ENCODE peak calls at places on chromosomes 3 and 15, in eight cellular contexts. O is lower lobe of right lung, V is cardiac fibroblast, J is astrocyte, D is GM23248, R is adrenal gland, M is AG04450, Z is iPS DF 6.9. N is an unnamed sample.

GRCh38 chr3:63990733-63991132 is 32.6 kb downstream of the PSMD6 start:
- DNase-seq in J (no peak), D (no peak), Z (no peak), O (no peak), M (no peak), R (no peak), V (no peak), N (no peak)

GRCh38 chr15:82045179-82045891 is 483 bp downstream of the MEX3B start:
- DNase-seq in M (no peak), Z (no peak), R (peak; percentile 38), O (peak; percentile 67), V (peak; percentile 52), J (peak; percentile 32), D (peak; percentile 80), N (peak; percentile 9)

GRCh38 chr3:158434412-158435038 is 136.5 kb upstream of the MLF1 start:
- DNase-seq in O (no peak), D (peak; percentile 78), M (peak; percentile 21), J (peak; percentile 32), Z (peak; percentile 43), V (peak; percentile 81), R (peak; percentile 81), N (peak; percentile 47)

GRCh38 chr3:153970735-153971347 is 150.3 kb upstream of the ARHGEF26 start:
- DNase-seq in R (no peak), V (peak; percentile 59), Z (no peak), D (peak; percentile 31), O (no peak), J (peak; percentile 14), M (no peak), N (no peak)

GRCh38 chr15:58546635-58547627 is 115.1 kb downstream of the LIPC start:
- DNase-seq in D (peak; percentile 98), J (peak; percentile 98), V (peak; percentile 83), M (peak; percentile 62), O (no peak), Z (no peak), R (peak; percentile 93), N (no peak)

GRCh38 chr15:89680282-89680873 is 1.2 kb upstream of the PLIN1 start:
- DNase-seq in J (peak; percentile 64), M (no peak), R (peak; percentile 89), D (peak; percentile 85), O (no peak), Z (no peak), V (peak; percentile 97), N (peak; percentile 37)

GRCh38 chr15:76336254-76337046 is at the start of gene ISL2:
- DNase-seq in D (peak; percentile 90), V (peak; percentile 56), J (no peak), M (peak; percentile 92), Z (no peak), R (no peak), O (peak; percentile 84), N (no peak)

GRCh38 chr15:84604804-84605203 is 4.0 kb downstream of the ZSCAN2 start:
- DNase-seq in O (no peak), J (peak; percentile 30), R (no peak), Z (no peak), M (no peak), V (no peak), D (no peak), N (no peak)

GRCh38 chr3:25354071-25354470 is 74.0 kb upstream of the RARB start:
- DNase-seq in V (no peak), D (no peak), J (peak; percentile 56), R (no peak), O (no peak), Z (no peak), M (no peak), N (no peak)

GRCh38 chr3:101185341-101185740 is 135.0 kb downstream of the IMPG2 start:
- DNase-seq in O (no peak), D (no peak), Z (no peak), M (no peak), J (no peak), R (no peak), V (no peak), N (no peak)

GRCh38 chr3:98702166-98702565 is 61.0 kb upstream of the ST3GAL6 start:
- DNase-seq in O (no peak), J (no peak), D (peak; percentile 7), M (no peak), R (no peak), Z (no peak), V (no peak), N (no peak)

GRCh38 chr15:84915011-84915958 is 30.8 kb downstream of the SLC28A1 start:
- DNase-seq in O (peak; percentile 60), M (no peak), D (peak; percentile 95), V (peak; percentile 72), Z (no peak), R (peak; percentile 89), J (peak; percentile 96), N (peak; percentile 65)

GRCh38 chr15:71129660-71130059 is 14.4 kb downstream of the THSD4 start:
- DNase-seq in J (no peak), Z (no peak), M (no peak), O (no peak), V (no peak), D (no peak), R (no peak), N (no peak)

GRCh38 chr3:70728311-70728710 is 415.9 kb upstream of the MDFIC2 start:
- DNase-seq in J (peak; percentile 66), M (no peak), V (no peak), D (peak; percentile 38), Z (no peak), R (no peak), O (no peak), N (no peak)

GRCh38 chr3:37812497-37812896 is 49.2 kb upstream of the CTDSPL start:
- DNase-seq in J (no peak), Z (no peak), V (peak; percentile 58), O (no peak), M (no peak), R (no peak), D (no peak), N (peak; percentile 34)

GRCh38 chr3:45881031-45882022 is 5.0 kb upstream of the CCR9 start:
- DNase-seq in D (peak; percentile 70), V (peak; percentile 14), R (no peak), O (no peak), J (peak; percentile 51), M (no peak), Z (no peak), N (no peak)

DNA sequence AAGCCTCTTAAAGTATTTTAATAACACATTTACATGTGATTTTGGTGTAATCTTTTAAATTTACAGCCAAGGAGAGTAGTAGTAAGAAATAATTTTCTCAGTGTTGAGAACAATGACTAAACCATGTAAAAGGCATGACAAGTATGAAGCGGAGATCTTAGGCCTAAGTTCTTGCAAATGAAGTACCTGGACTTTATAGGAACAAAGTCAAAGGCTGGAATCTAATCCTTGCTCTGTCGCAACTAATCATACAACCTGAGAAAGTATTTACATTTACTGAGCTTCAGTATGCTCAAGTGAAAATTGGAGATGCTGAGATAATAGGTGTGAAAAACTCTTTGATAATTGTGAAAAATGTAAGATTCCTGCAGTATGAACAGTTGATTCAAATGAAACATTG is 86.4 kb upstream of the VGLL3 start:
- DNase-seq in Z (no peak), J (no peak), O (no peak), D (no peak), V (no peak), R (no peak), M (no peak), N (no peak)
- H3K4me3 ChIP-seq in Z (no peak overlapping the region), J (no peak overlapping the region), O (no peak overlapping the region), D (no peak overlapping the region), V (no peak overlapping the region), R (no peak overlapping the region), M (no peak overlapping the region), N (no peak overlapping the region)

DNA sequence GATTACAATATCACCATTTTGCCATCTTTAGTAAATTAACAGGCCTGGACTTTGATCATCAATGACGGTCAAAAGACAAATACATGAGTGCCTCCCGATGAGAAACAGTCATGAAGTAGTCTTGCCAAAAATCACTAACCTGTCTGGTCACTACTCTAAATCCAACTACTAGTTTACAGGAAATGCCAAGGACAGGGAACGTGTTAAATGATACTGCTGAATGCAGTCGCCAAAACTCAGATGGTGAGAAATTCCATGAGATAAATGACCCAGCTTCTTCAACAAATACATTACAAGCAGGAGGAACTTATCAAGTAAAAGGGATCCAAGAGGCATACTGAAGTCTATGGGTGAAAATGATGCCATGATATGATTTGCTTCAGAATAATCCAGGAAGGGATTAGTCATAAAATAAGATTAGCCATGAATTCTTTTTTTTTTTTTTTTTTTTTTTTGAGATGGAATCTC is 35.8 kb upstream of the ATP13A3 start:
- DNase-seq in V (peak; percentile 87), M (no peak), D (peak; percentile 73), O (no peak), J (peak; percentile 85), Z (no peak), R (no peak), N (no peak)
- H3K4me3 ChIP-seq in V (no peak overlapping the region), M (no peak overlapping the region), D (no peak overlapping the region), O (no peak overlapping the region), J (no peak overlapping the region), Z (no peak overlapping the region), R (no peak overlapping the region), N (no peak overlapping the region)

GRCh38 chr3:52518723-52519444 is 14.8 kb downstream of the NT5DC2 start:
- DNase-seq in O (peak; percentile 68), M (no peak), D (peak; percentile 51), V (no peak), J (no peak), Z (no peak), R (no peak), N (no peak)
- H3K4me3 ChIP-seq in O (peak overlapping the region; percentile 35), M (peak overlapping the region; percentile 41), D (no peak overlapping the region), V (peak overlapping the region; percentile 30), J (no peak overlapping the region), Z (peak overlapping the region; percentile 56), R (no peak overlapping the region), N (peak overlapping the region; percentile 45)

GRCh38 chr3:44649709-44650108 is 1.2 kb downstream of the ZNF35 start:
- DNase-seq in O (no peak), R (no peak), Z (no peak), D (no peak), M (no peak), J (no peak), V (no peak), N (no peak)
- H3K4me3 ChIP-seq in O (no peak overlapping the region), R (no peak overlapping the region), Z (no peak overlapping the region), D (peak overlapping the region; percentile 95), M (peak overlapping the region; percentile 86), J (peak overlapping the region; percentile 77), V (peak overlapping the region; percentile 88), N (no peak overlapping the region)

DNA sequence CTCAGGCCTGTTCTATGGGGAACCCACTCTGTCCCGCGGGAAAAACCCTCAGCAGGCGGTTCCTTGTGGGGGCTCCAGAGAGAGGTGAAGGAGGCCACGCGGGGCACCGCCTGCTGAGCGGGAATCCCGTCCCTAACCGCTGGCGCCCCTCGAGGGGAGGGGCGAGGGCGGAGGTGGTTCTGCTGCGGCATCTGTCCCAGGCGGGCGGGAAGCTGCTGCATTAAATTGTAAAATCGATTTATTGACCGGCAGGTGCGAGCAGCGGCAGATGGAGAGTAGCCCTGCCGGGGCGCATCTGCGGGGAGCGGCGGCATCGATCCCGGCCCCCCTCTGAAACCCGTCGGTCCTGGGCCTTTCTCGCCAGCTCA is 3.7 kb upstream of the DLL4 start:
- DNase-seq in R (no peak), J (no peak), O (no peak), D (no peak), V (no peak), M (no peak), Z (no peak), N (no peak)
- H3K4me3 ChIP-seq in R (no peak overlapping the region), J (no peak overlapping the region), O (no peak overlapping the region), D (no peak overlapping the region), V (no peak overlapping the region), M (no peak overlapping the region), Z (peak overlapping the region; percentile 5), N (no peak overlapping the region)